ENCODE peak calls at places on chromosomes 5 and 9, in eight cellular contexts. One of them, this sample, is unnamed. For H3K4me1, the result is how much of the 10 kb centered on the place peaks cover.

GRCh38 chr5:89457411-89458329 is 574.7 kb upstream of the MEF2C start:
- DNase-seq in left ventricle myocardium inferior: peak
- DNase-seq in kidney: peak
- DNase-seq in suprapubic skin: no peak
- DNase-seq in tibial artery: peak
- DNase-seq in Panc1: peak
- DNase-seq in hepatocyte: peak
- DNase-seq in mammary epithelial cell: peak
- DNase-seq in this sample: peak

GRCh38 chr9:9729082-9729481 is 883.7 kb downstream of the PTPRD start:
- DNase-seq in left ventricle myocardium inferior: no peak
- DNase-seq in kidney: no peak
- DNase-seq in suprapubic skin: no peak
- DNase-seq in tibial artery: no peak
- DNase-seq in Panc1: no peak
- DNase-seq in hepatocyte: no peak
- DNase-seq in mammary epithelial cell: no peak
- DNase-seq in this sample: no peak

GRCh38 chr5:172795401-172795977 is 24.5 kb upstream of the DUSP1 start:
- DNase-seq in left ventricle myocardium inferior: peak
- DNase-seq in kidney: peak
- DNase-seq in suprapubic skin: peak
- DNase-seq in tibial artery: peak
- DNase-seq in Panc1: no peak
- DNase-seq in hepatocyte: peak
- DNase-seq in mammary epithelial cell: no peak
- DNase-seq in this sample: no peak

GRCh38 chr5:31561936-31562335 is 29.8 kb downstream of the C5orf22 start:
- DNase-seq in left ventricle myocardium inferior: no peak
- DNase-seq in kidney: no peak
- DNase-seq in suprapubic skin: no peak
- DNase-seq in tibial artery: no peak
- DNase-seq in Panc1: no peak
- DNase-seq in hepatocyte: no peak
- DNase-seq in mammary epithelial cell: no peak
- DNase-seq in this sample: no peak

GRCh38 chr5:172887735-172888134 is 53.7 kb downstream of the ERGIC1 start:
- DNase-seq in left ventricle myocardium inferior: no peak
- DNase-seq in kidney: no peak
- DNase-seq in suprapubic skin: no peak
- DNase-seq in tibial artery: no peak
- DNase-seq in Panc1: no peak
- DNase-seq in hepatocyte: peak
- DNase-seq in mammary epithelial cell: no peak
- DNase-seq in this sample: peak

GRCh38 chr9:127117801-127118200 is 4.6 kb downstream of the ANGPTL2 start:
- DNase-seq in left ventricle myocardium inferior: no peak
- DNase-seq in kidney: no peak
- DNase-seq in suprapubic skin: no peak
- DNase-seq in tibial artery: no peak
- DNase-seq in Panc1: no peak
- DNase-seq in hepatocyte: no peak
- DNase-seq in mammary epithelial cell: no peak
- DNase-seq in this sample: no peak

GRCh38 chr5:162456096-162456495 is 388.5 kb downstream of the GABRG2 start:
- DNase-seq in left ventricle myocardium inferior: no peak
- DNase-seq in kidney: no peak
- DNase-seq in suprapubic skin: no peak
- DNase-seq in tibial artery: no peak
- DNase-seq in Panc1: no peak
- DNase-seq in hepatocyte: no peak
- DNase-seq in mammary epithelial cell: no peak
- DNase-seq in this sample: no peak

GRCh38 chr9:131107760-131108159 is 11.4 kb downstream of the AIF1L start:
- DNase-seq in left ventricle myocardium inferior: no peak
- DNase-seq in kidney: peak
- DNase-seq in suprapubic skin: no peak
- DNase-seq in tibial artery: no peak
- DNase-seq in Panc1: no peak
- DNase-seq in hepatocyte: no peak
- DNase-seq in mammary epithelial cell: no peak
- DNase-seq in this sample: no peak

GRCh38 chr9:115132648-115133047 is 14.7 kb upstream of the TNC start:
- DNase-seq in left ventricle myocardium inferior: peak
- DNase-seq in kidney: peak
- DNase-seq in suprapubic skin: no peak
- DNase-seq in tibial artery: no peak
- DNase-seq in Panc1: no peak
- DNase-seq in hepatocyte: no peak
- DNase-seq in mammary epithelial cell: no peak
- DNase-seq in this sample: no peak

GRCh38 chr5:107129051-107129450 is 541.7 kb downstream of the EFNA5 start:
- DNase-seq in left ventricle myocardium inferior: no peak
- DNase-seq in kidney: no peak
- DNase-seq in suprapubic skin: no peak
- DNase-seq in tibial artery: no peak
- DNase-seq in Panc1: no peak
- DNase-seq in hepatocyte: no peak
- DNase-seq in mammary epithelial cell: no peak
- DNase-seq in this sample: no peak

GRCh38 chr9:2367970-2368369 is 253.6 kb upstream of the VLDLR start:
- DNase-seq in left ventricle myocardium inferior: no peak
- DNase-seq in kidney: no peak
- DNase-seq in suprapubic skin: no peak
- DNase-seq in tibial artery: no peak
- DNase-seq in Panc1: no peak
- DNase-seq in hepatocyte: no peak
- DNase-seq in mammary epithelial cell: no peak
- DNase-seq in this sample: peak

GRCh38 chr5:115463985-115464384 is 80.6 kb downstream of the FEM1C start:
- DNase-seq in left ventricle myocardium inferior: no peak
- DNase-seq in kidney: no peak
- DNase-seq in suprapubic skin: no peak
- DNase-seq in tibial artery: no peak
- DNase-seq in Panc1: no peak
- DNase-seq in hepatocyte: no peak
- DNase-seq in mammary epithelial cell: no peak
- DNase-seq in this sample: no peak

GRCh38 chr9:121699271-121700164 is 48.1 kb downstream of the DAB2IP start:
- DNase-seq in left ventricle myocardium inferior: peak
- DNase-seq in kidney: peak
- DNase-seq in suprapubic skin: no peak
- DNase-seq in tibial artery: peak
- DNase-seq in Panc1: no peak
- DNase-seq in hepatocyte: peak
- DNase-seq in mammary epithelial cell: peak
- DNase-seq in this sample: peak

GRCh38 chr5:143051244-143052058 is 281.3 kb downstream of the ARHGAP26 start:
- DNase-seq in left ventricle myocardium inferior: no peak
- DNase-seq in kidney: no peak
- DNase-seq in suprapubic skin: no peak
- DNase-seq in tibial artery: no peak
- DNase-seq in Panc1: no peak
- DNase-seq in hepatocyte: peak
- DNase-seq in mammary epithelial cell: peak
- DNase-seq in this sample: no peak

GRCh38 chr9:2234371-2234893 is 219.3 kb downstream of the SMARCA2 start:
- DNase-seq in left ventricle myocardium inferior: no peak
- DNase-seq in kidney: no peak
- DNase-seq in suprapubic skin: no peak
- DNase-seq in tibial artery: no peak
- DNase-seq in Panc1: no peak
- DNase-seq in hepatocyte: no peak
- DNase-seq in mammary epithelial cell: peak
- DNase-seq in this sample: no peak

GRCh38 chr5:72821776-72822175 is 5.3 kb downstream of the TNPO1 start:
- DNase-seq in left ventricle myocardium inferior: no peak
- DNase-seq in kidney: no peak
- DNase-seq in suprapubic skin: no peak
- DNase-seq in tibial artery: no peak
- DNase-seq in Panc1: no peak
- DNase-seq in hepatocyte: no peak
- DNase-seq in mammary epithelial cell: no peak
- DNase-seq in this sample: no peak

GRCh38 chr9:115733318-115733717 is 420.3 kb upstream of the PAPPA start:
- DNase-seq in left ventricle myocardium inferior: no peak
- DNase-seq in kidney: no peak
- DNase-seq in suprapubic skin: no peak
- DNase-seq in tibial artery: no peak
- DNase-seq in Panc1: no peak
- DNase-seq in hepatocyte: no peak
- DNase-seq in mammary epithelial cell: no peak
- DNase-seq in this sample: no peak

GRCh38 chr5:165497707-165498106 is 1992.3 kb downstream of the MAT2B start:
- DNase-seq in left ventricle myocardium inferior: no peak
- DNase-seq in kidney: no peak
- DNase-seq in suprapubic skin: no peak
- DNase-seq in tibial artery: no peak
- DNase-seq in Panc1: peak
- DNase-seq in hepatocyte: peak
- DNase-seq in mammary epithelial cell: peak
- DNase-seq in this sample: no peak

GRCh38 chr5:143887302-143887638 is 75.3 kb downstream of the HMHB1 start:
- DNase-seq in left ventricle myocardium inferior: peak
- DNase-seq in kidney: peak
- DNase-seq in suprapubic skin: no peak
- DNase-seq in tibial artery: peak
- DNase-seq in Panc1: no peak
- DNase-seq in hepatocyte: no peak
- DNase-seq in mammary epithelial cell: peak
- DNase-seq in this sample: no peak

DNA sequence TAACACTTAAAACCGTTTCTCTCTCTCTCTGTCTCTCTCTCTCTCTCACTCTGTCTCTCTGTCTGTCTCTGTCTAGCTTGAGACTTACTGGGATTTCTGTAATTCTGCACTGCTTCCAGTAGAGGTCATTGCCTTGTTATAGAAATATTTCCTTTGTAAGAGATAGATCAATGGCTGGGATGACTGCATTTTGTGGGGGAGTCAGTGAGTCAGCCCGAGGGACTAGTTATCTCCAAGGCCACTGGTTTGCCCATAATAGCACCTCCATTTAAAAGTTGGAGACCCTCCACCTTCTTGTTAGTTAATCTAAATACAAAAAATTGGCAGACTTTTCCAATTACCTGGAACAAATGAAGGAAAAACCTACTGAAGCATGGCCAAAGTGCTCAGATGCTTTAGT is 547.2 kb downstream of the LRRC70 start:
- DNase-seq in left ventricle myocardium inferior: no peak
- DNase-seq in kidney: no peak
- DNase-seq in suprapubic skin: no peak
- DNase-seq in tibial artery: no peak
- DNase-seq in Panc1: no peak
- DNase-seq in hepatocyte: peak
- DNase-seq in mammary epithelial cell: peak
- DNase-seq in this sample: no peak
- H3K4me1 ChIP-seq in left ventricle myocardium inferior: under half
- H3K4me1 ChIP-seq in kidney: under half
- H3K4me1 ChIP-seq in suprapubic skin: under half
- H3K4me1 ChIP-seq in tibial artery: under half
- H3K4me1 ChIP-seq in Panc1: under half
- H3K4me1 ChIP-seq in hepatocyte: under half
- H3K4me1 ChIP-seq in mammary epithelial cell: under half
- H3K4me1 ChIP-seq in this sample: under half

GRCh38 chr9:99050924-99051323 is 54.0 kb upstream of the TGFBR1 start:
- DNase-seq in left ventricle myocardium inferior: no peak
- DNase-seq in kidney: no peak
- DNase-seq in suprapubic skin: no peak
- DNase-seq in tibial artery: no peak
- DNase-seq in Panc1: no peak
- DNase-seq in hepatocyte: no peak
- DNase-seq in mammary epithelial cell: no peak
- DNase-seq in this sample: no peak

GRCh38 chr9:99051353-99051752 is 53.6 kb upstream of the TGFBR1 start:
- DNase-seq in left ventricle myocardium inferior: no peak
- DNase-seq in kidney: no peak
- DNase-seq in suprapubic skin: no peak
- DNase-seq in tibial artery: no peak
- DNase-seq in Panc1: no peak
- DNase-seq in hepatocyte: no peak
- DNase-seq in mammary epithelial cell: no peak
- DNase-seq in this sample: no peak

GRCh38 chr9:99054581-99054980 is 50.3 kb upstream of the TGFBR1 start:
- DNase-seq in left ventricle myocardium inferior: no peak
- DNase-seq in kidney: no peak
- DNase-seq in suprapubic skin: no peak
- DNase-seq in tibial artery: no peak
- DNase-seq in Panc1: no peak
- DNase-seq in hepatocyte: no peak
- DNase-seq in mammary epithelial cell: peak
- DNase-seq in this sample: no peak

GRCh38 chr9:99051851-99052250 is 53.1 kb upstream of the TGFBR1 start:
- DNase-seq in left ventricle myocardium inferior: no peak
- DNase-seq in kidney: no peak
- DNase-seq in suprapubic skin: no peak
- DNase-seq in tibial artery: no peak
- DNase-seq in Panc1: no peak
- DNase-seq in hepatocyte: no peak
- DNase-seq in mammary epithelial cell: no peak
- DNase-seq in this sample: no peak

GRCh38 chr9:99052849-99053715 is 51.8 kb upstream of the TGFBR1 start:
- DNase-seq in left ventricle myocardium inferior: no peak
- DNase-seq in kidney: no peak
- DNase-seq in suprapubic skin: no peak
- DNase-seq in tibial artery: no peak
- DNase-seq in Panc1: no peak
- DNase-seq in hepatocyte: no peak
- DNase-seq in mammary epithelial cell: no peak
- DNase-seq in this sample: no peak
- H3K27ac ChIP-seq in left ventricle myocardium inferior: no peak
- H3K27ac ChIP-seq in kidney: no peak
- H3K27ac ChIP-seq in suprapubic skin: no peak
- H3K27ac ChIP-seq in tibial artery: no peak
- H3K27ac ChIP-seq in Panc1: no peak
- H3K27ac ChIP-seq in hepatocyte: no peak
- H3K27ac ChIP-seq in mammary epithelial cell: no peak
- H3K27ac ChIP-seq in this sample: no peak

DNA sequence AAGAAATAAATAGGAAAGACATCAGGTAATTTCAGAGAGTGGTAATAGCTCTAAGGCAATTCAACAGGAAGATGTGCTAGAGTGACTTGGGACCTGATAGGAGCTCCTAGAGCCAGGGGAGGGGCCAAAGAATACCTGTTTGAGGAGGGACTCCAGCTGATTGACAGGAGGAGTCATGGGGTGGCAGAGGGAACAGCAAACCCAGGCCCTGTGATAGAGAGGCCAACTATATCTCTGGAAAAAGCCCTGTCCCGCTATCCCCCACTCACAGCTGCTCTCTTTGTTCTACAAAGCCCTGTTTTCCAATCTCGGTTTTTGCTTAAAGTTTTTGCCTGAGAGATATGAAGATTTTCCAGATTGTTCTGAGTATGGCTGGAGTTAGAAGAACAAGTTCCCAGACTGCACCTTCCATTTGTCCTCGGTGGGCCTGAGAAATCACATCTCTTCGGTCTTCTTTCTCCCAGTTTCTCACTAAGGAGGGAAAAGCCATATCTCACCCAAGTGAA is 9.0 kb upstream of the NSD1 start:
- DNase-seq in left ventricle myocardium inferior: no peak
- DNase-seq in kidney: peak
- DNase-seq in suprapubic skin: no peak
- DNase-seq in tibial artery: no peak
- DNase-seq in Panc1: no peak
- DNase-seq in hepatocyte: no peak
- DNase-seq in mammary epithelial cell: no peak
- DNase-seq in this sample: no peak
- TF ChIP-seq CTCF in left ventricle myocardium inferior: no peak
- TF ChIP-seq CTCF in kidney: no peak
- TF ChIP-seq CTCF in suprapubic skin: no peak
- TF ChIP-seq CTCF in tibial artery: no peak
- TF ChIP-seq CTCF in Panc1: no peak
- TF ChIP-seq CTCF in hepatocyte: no peak
- TF ChIP-seq CTCF in mammary epithelial cell: no peak
- TF ChIP-seq CTCF in this sample: no peak

GRCh38 chr5:155049569-155050383 is 36.2 kb downstream of the KIF4B start:
- DNase-seq in left ventricle myocardium inferior: no peak
- DNase-seq in kidney: no peak
- DNase-seq in suprapubic skin: no peak
- DNase-seq in tibial artery: no peak
- DNase-seq in Panc1: no peak
- DNase-seq in hepatocyte: peak
- DNase-seq in mammary epithelial cell: peak
- DNase-seq in this sample: no peak
- H3K4me1 ChIP-seq in left ventricle myocardium inferior: under half
- H3K4me1 ChIP-seq in kidney: under half
- H3K4me1 ChIP-seq in suprapubic skin: under half
- H3K4me1 ChIP-seq in tibial artery: under half
- H3K4me1 ChIP-seq in Panc1: under half
- H3K4me1 ChIP-seq in hepatocyte: under half
- H3K4me1 ChIP-seq in mammary epithelial cell: under half
- H3K4me1 ChIP-seq in this sample: under half